ENCODE peak calls at places on chromosome 19, in seven cellular contexts. Q is SJCRH30, M is ureter, Y is mucosa of descending colon, P is globus pallidus, X is NCI-H1092 treated with DMSO at 0.1 percent for 48 hours, W is C1 segment of cervical spinal cord. Z is an unnamed sample.

GRCh38 chr19:12721656-12722565 is 1.8 kb downstream of the TNPO2 start:
- DNase-seq in Q (peak), M (peak), Y (peak), P (peak), X (peak), W (peak), Z (no peak)

GRCh38 chr19:10687518-10688288 is 13.5 kb upstream of the QTRT1 start:
- DNase-seq in Q (no peak), M (no peak), Y (no peak), P (no peak), X (no peak), W (no peak), Z (no peak)

GRCh38 chr19:42023121-42023942 is 29.3 kb upstream of the ATP1A3 start:
- DNase-seq in Q (peak), M (no peak), Y (no peak), P (no peak), X (no peak), W (no peak), Z (no peak)

GRCh38 chr19:1469200-1469935 is 9.6 kb downstream of the C19orf25 start:
- DNase-seq in Q (no peak), M (no peak), Y (peak), P (no peak), X (no peak), W (no peak), Z (no peak)

GRCh38 chr19:35845215-35846037 is 6.9 kb downstream of the NPHS1 start:
- DNase-seq in Q (no peak), M (no peak), Y (peak), P (no peak), X (no peak), W (no peak), Z (no peak)

GRCh38 chr19:49475995-49476880 is 2.2 kb downstream of the FLT3LG start:
- DNase-seq in Q (peak), M (no peak), Y (no peak), P (no peak), X (no peak), W (peak), Z (no peak)

GRCh38 chr19:33726756-33727155 is 69.9 kb upstream of the KCTD15 start:
- DNase-seq in Q (peak), M (no peak), Y (no peak), P (no peak), X (no peak), W (no peak), Z (no peak)

GRCh38 chr19:51651216-51651846 is 4.7 kb upstream of the SIGLEC14 start:
- DNase-seq in Q (no peak), M (no peak), Y (no peak), P (peak), X (no peak), W (peak), Z (no peak)

GRCh38 chr19:44571830-44572661 is 41.3 kb upstream of the IGSF23 start:
- DNase-seq in Q (no peak), M (peak), Y (no peak), P (no peak), X (no peak), W (no peak), Z (peak)

GRCh38 chr19:58558066-58558622 is at the start of gene UBE2M:
- DNase-seq in Q (peak), M (peak), Y (peak), P (no peak), X (no peak), W (no peak), Z (peak)

GRCh38 chr19:29277107-29277506 is 64.2 kb upstream of the UQCRFS1 start:
- DNase-seq in Q (no peak), M (peak), Y (no peak), P (no peak), X (no peak), W (no peak), Z (no peak)

GRCh38 chr19:13018037-13018914 is 23.0 kb downstream of the NFIX start:
- DNase-seq in Q (no peak), M (no peak), Y (no peak), P (peak), X (peak), W (peak), Z (no peak)

GRCh38 chr19:2552859-2553258 is 76.9 kb downstream of the GADD45B start:
- DNase-seq in Q (no peak), M (no peak), Y (no peak), P (peak), X (no peak), W (peak), Z (no peak)

GRCh38 chr19:52086481-52086880 is 9.1 kb downstream of the ZNF841 start:
- DNase-seq in Q (no peak), M (no peak), Y (no peak), P (no peak), X (no peak), W (no peak), Z (no peak)

GRCh38 chr19:34494601-34495000 is 13.0 kb downstream of the WTIP start:
- DNase-seq in Q (no peak), M (no peak), Y (no peak), P (no peak), X (no peak), W (no peak), Z (no peak)

GRCh38 chr19:29587518-29587986 is 18.5 kb upstream of the POP4 start:
- DNase-seq in Q (no peak), M (no peak), Y (no peak), P (no peak), X (no peak), W (no peak), Z (no peak)

GRCh38 chr19:56983804-56984203 is 136.0 kb upstream of the USP29 start:
- DNase-seq in Q (no peak), M (no peak), Y (no peak), P (no peak), X (no peak), W (no peak), Z (no peak)

GRCh38 chr19:53612762-53613526 is 18.9 kb upstream of the DPRX start:
- DNase-seq in Q (no peak), M (no peak), Y (no peak), P (no peak), X (no peak), W (no peak), Z (no peak)

GRCh38 chr19:52237771-52238400 is 31.5 kb upstream of the ZNF766 start:
- DNase-seq in Q (peak), M (peak), Y (no peak), P (peak), X (peak), W (peak), Z (peak)

GRCh38 chr19:55251296-55252081 is 7.3 kb downstream of the PPP6R1 start:
- DNase-seq in Q (no peak), M (peak), Y (no peak), P (no peak), X (no peak), W (no peak), Z (no peak)

GRCh38 chr19:13902993-13903555 is 2.8 kb downstream of the BRME1 start:
- DNase-seq in Q (no peak), M (no peak), Y (no peak), P (no peak), X (no peak), W (no peak), Z (no peak)

GRCh38 chr19:30047355-30047895 is 105.4 kb downstream of the URI1 start:
- DNase-seq in Q (no peak), M (no peak), Y (no peak), P (peak), X (no peak), W (no peak), Z (no peak)

GRCh38 chr19:19628499-19629134 is 597 bp upstream of the LPAR2 start:
- DNase-seq in Q (no peak), M (peak), Y (peak), P (no peak), X (peak), W (no peak), Z (no peak)

GRCh38 chr19:34313188-34313587 is 51.8 kb upstream of the GPI start:
- DNase-seq in Q (no peak), M (no peak), Y (peak), P (no peak), X (no peak), W (no peak), Z (no peak)

GRCh38 chr19:55613930-55614710 is 8.7 kb downstream of the ZNF865 start:
- DNase-seq in Q (no peak), M (no peak), Y (peak), P (no peak), X (no peak), W (no peak), Z (no peak)

GRCh38 chr19:33214621-33215020 is 11.0 kb downstream of the SLC7A10 start:
- DNase-seq in Q (peak), M (no peak), Y (no peak), P (no peak), X (peak), W (no peak), Z (no peak)

GRCh38 chr19:3210347-3211017 is 14.0 kb upstream of the CELF5 start:
- DNase-seq in Q (peak), M (no peak), Y (no peak), P (no peak), X (peak), W (no peak), Z (no peak)

GRCh38 chr19:58007285-58007684 is 4.7 kb upstream of the ZNF606 start:
- DNase-seq in Q (no peak), M (no peak), Y (no peak), P (no peak), X (no peak), W (no peak), Z (no peak)

GRCh38 chr19:32318884-32319520 is 26.4 kb upstream of the ZNF507 start:
- DNase-seq in Q (peak), M (peak), Y (no peak), P (peak), X (no peak), W (no peak), Z (no peak)

GRCh38 chr19:13241321-13242104 is 91.3 kb downstream of the IER2 start:
- DNase-seq in Q (peak), M (no peak), Y (no peak), P (no peak), X (no peak), W (no peak), Z (no peak)

GRCh38 chr19:54803410-54803809 is at the start of gene KIR2DL4:
- DNase-seq in Q (no peak), M (no peak), Y (no peak), P (no peak), X (no peak), W (no peak), Z (no peak)

GRCh38 chr19:32012206-32012605 is 333.2 kb upstream of the ZNF507 start:
- DNase-seq in Q (no peak), M (no peak), Y (no peak), P (no peak), X (no peak), W (no peak), Z (no peak)

GRCh38 chr19:28500982-28501633 is 711.8 kb downstream of the UQCRFS1 start:
- DNase-seq in Q (no peak), M (no peak), Y (no peak), P (no peak), X (no peak), W (no peak), Z (no peak)

GRCh38 chr19:42074513-42075363 is 1.2 kb upstream of the ZNF574 start:
- DNase-seq in Q (peak), M (no peak), Y (no peak), P (no peak), X (no peak), W (no peak), Z (peak)

GRCh38 chr19:13817615-13818371 is 22.6 kb downstream of the ZSWIM4 start:
- DNase-seq in Q (no peak), M (no peak), Y (peak), P (no peak), X (peak), W (no peak), Z (no peak)

GRCh38 chr19:15640294-15640903 is at the start of gene CYP4F3:
- DNase-seq in Q (peak), M (peak), Y (peak), P (no peak), X (no peak), W (no peak), Z (no peak)

GRCh38 chr19:48630289-48631036 is 6.7 kb downstream of the DBP start:
- DNase-seq in Q (no peak), M (peak), Y (peak), P (no peak), X (no peak), W (no peak), Z (peak)

Z was measured in right atrium auricular region.